ENCODE peak calls at places on chromosomes 11 and 22, in seven cellular contexts. One of them, this sample, is unnamed.

GRCh38 chr11:33893711-33894401 is 2.0 kb upstream of the LMO2 start:
- DNase-seq in lung: no peak
- DNase-seq in tibial artery: no peak
- DNase-seq in PC-3: no peak
- DNase-seq in astrocyte of the spinal cord: no peak
- DNase-seq in brain microvascular endothelial cell: peak
- DNase-seq in cardiac fibroblast: peak
- DNase-seq in this sample: peak

GRCh38 chr11:64358907-64359711 is at the start of gene RPS6KA4:
- DNase-seq in lung: no peak
- DNase-seq in tibial artery: peak
- DNase-seq in PC-3: peak
- DNase-seq in astrocyte of the spinal cord: peak
- DNase-seq in brain microvascular endothelial cell: peak
- DNase-seq in cardiac fibroblast: peak
- DNase-seq in this sample: peak

GRCh38 chr22:35582861-35583670 is 34.1 kb downstream of the MB start:
- DNase-seq in lung: peak
- DNase-seq in tibial artery: peak
- DNase-seq in PC-3: peak
- DNase-seq in astrocyte of the spinal cord: peak
- DNase-seq in brain microvascular endothelial cell: peak
- DNase-seq in cardiac fibroblast: peak
- DNase-seq in this sample: peak

GRCh38 chr11:63795066-63795465 is 18.2 kb upstream of the SPINDOC start:
- DNase-seq in lung: no peak
- DNase-seq in tibial artery: no peak
- DNase-seq in PC-3: no peak
- DNase-seq in astrocyte of the spinal cord: no peak
- DNase-seq in brain microvascular endothelial cell: no peak
- DNase-seq in cardiac fibroblast: no peak
- DNase-seq in this sample: no peak

GRCh38 chr11:4511267-4511666 is 28.8 kb downstream of the OR52K1 start:
- DNase-seq in lung: no peak
- DNase-seq in tibial artery: no peak
- DNase-seq in PC-3: no peak
- DNase-seq in astrocyte of the spinal cord: no peak
- DNase-seq in brain microvascular endothelial cell: no peak
- DNase-seq in cardiac fibroblast: no peak
- DNase-seq in this sample: no peak

GRCh38 chr22:46381142-46381541 is 45.6 kb downstream of the TRMU start:
- DNase-seq in lung: no peak
- DNase-seq in tibial artery: no peak
- DNase-seq in PC-3: no peak
- DNase-seq in astrocyte of the spinal cord: no peak
- DNase-seq in brain microvascular endothelial cell: no peak
- DNase-seq in cardiac fibroblast: no peak
- DNase-seq in this sample: no peak

GRCh38 chr11:123174196-123175183 is 20.6 kb downstream of the CLMP start:
- DNase-seq in lung: peak
- DNase-seq in tibial artery: peak
- DNase-seq in PC-3: peak
- DNase-seq in astrocyte of the spinal cord: peak
- DNase-seq in brain microvascular endothelial cell: peak
- DNase-seq in cardiac fibroblast: peak
- DNase-seq in this sample: peak

GRCh38 chr11:12224537-12224893 is 114.1 kb downstream of the MICAL2 start:
- DNase-seq in lung: peak
- DNase-seq in tibial artery: peak
- DNase-seq in PC-3: peak
- DNase-seq in astrocyte of the spinal cord: peak
- DNase-seq in brain microvascular endothelial cell: peak
- DNase-seq in cardiac fibroblast: peak
- DNase-seq in this sample: peak

GRCh38 chr11:502288-503178 is 4.5 kb downstream of the RNH1 start:
- DNase-seq in lung: no peak
- DNase-seq in tibial artery: no peak
- DNase-seq in PC-3: no peak
- DNase-seq in astrocyte of the spinal cord: no peak
- DNase-seq in brain microvascular endothelial cell: no peak
- DNase-seq in cardiac fibroblast: no peak
- DNase-seq in this sample: no peak

GRCh38 chr22:41052661-41053490 is 39.5 kb upstream of the EP300 start:
- DNase-seq in lung: no peak
- DNase-seq in tibial artery: no peak
- DNase-seq in PC-3: peak
- DNase-seq in astrocyte of the spinal cord: peak
- DNase-seq in brain microvascular endothelial cell: peak
- DNase-seq in cardiac fibroblast: peak
- DNase-seq in this sample: peak

GRCh38 chr11:3929689-3930088 is 74.2 kb downstream of the STIM1 start:
- DNase-seq in lung: no peak
- DNase-seq in tibial artery: no peak
- DNase-seq in PC-3: no peak
- DNase-seq in astrocyte of the spinal cord: no peak
- DNase-seq in brain microvascular endothelial cell: no peak
- DNase-seq in cardiac fibroblast: no peak
- DNase-seq in this sample: peak

GRCh38 chr11:22878039-22878438 is 17.8 kb upstream of the CCDC179 start:
- DNase-seq in lung: no peak
- DNase-seq in tibial artery: no peak
- DNase-seq in PC-3: no peak
- DNase-seq in astrocyte of the spinal cord: no peak
- DNase-seq in brain microvascular endothelial cell: no peak
- DNase-seq in cardiac fibroblast: no peak
- DNase-seq in this sample: no peak

GRCh38 chr22:30284172-30284571 is 5.1 kb downstream of the CASTOR1 start:
- DNase-seq in lung: no peak
- DNase-seq in tibial artery: no peak
- DNase-seq in PC-3: no peak
- DNase-seq in astrocyte of the spinal cord: no peak
- DNase-seq in brain microvascular endothelial cell: no peak
- DNase-seq in cardiac fibroblast: no peak
- DNase-seq in this sample: no peak

GRCh38 chr11:128933481-128934178 is 9.0 kb downstream of the TP53AIP1 start:
- DNase-seq in lung: no peak
- DNase-seq in tibial artery: no peak
- DNase-seq in PC-3: no peak
- DNase-seq in astrocyte of the spinal cord: no peak
- DNase-seq in brain microvascular endothelial cell: no peak
- DNase-seq in cardiac fibroblast: no peak
- DNase-seq in this sample: no peak
- TF ChIP-seq CTCF in lung: no peak
- TF ChIP-seq CTCF in tibial artery: no peak
- TF ChIP-seq CTCF in PC-3: no peak
- TF ChIP-seq CTCF in astrocyte of the spinal cord: no peak
- TF ChIP-seq CTCF in brain microvascular endothelial cell: no peak
- TF ChIP-seq CTCF in cardiac fibroblast: no peak
- TF ChIP-seq CTCF in this sample: no peak

DNA sequence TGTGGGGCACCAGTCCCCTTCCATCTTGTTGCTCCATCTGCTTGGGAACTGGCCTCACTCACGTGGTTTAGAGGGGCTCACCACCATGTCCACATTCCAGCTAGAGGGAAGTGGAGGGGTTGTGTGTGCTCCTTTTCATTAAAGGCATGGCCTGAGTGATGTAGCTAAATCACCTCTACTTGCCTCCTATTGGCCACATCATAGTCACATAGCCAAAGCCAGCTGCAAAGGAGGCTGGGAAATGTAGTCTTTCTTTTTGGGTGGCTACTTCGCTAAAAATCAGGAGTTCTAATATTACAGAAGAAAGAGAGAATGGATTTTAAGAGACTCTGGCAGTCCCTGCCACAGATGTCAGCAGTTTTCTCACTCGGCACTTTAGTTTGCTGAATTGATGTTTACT is 63.0 kb upstream of the ALX4 start:
- DNase-seq in lung: no peak
- DNase-seq in tibial artery: no peak
- DNase-seq in PC-3: no peak
- DNase-seq in astrocyte of the spinal cord: no peak
- DNase-seq in brain microvascular endothelial cell: no peak
- DNase-seq in cardiac fibroblast: no peak
- DNase-seq in this sample: peak
- H3K4me3 ChIP-seq in lung: no peak
- H3K4me3 ChIP-seq in tibial artery: no peak
- H3K4me3 ChIP-seq in PC-3: no peak
- H3K4me3 ChIP-seq in astrocyte of the spinal cord: no peak
- H3K4me3 ChIP-seq in brain microvascular endothelial cell: no peak
- H3K4me3 ChIP-seq in cardiac fibroblast: no peak
- H3K4me3 ChIP-seq in this sample: no peak

DNA sequence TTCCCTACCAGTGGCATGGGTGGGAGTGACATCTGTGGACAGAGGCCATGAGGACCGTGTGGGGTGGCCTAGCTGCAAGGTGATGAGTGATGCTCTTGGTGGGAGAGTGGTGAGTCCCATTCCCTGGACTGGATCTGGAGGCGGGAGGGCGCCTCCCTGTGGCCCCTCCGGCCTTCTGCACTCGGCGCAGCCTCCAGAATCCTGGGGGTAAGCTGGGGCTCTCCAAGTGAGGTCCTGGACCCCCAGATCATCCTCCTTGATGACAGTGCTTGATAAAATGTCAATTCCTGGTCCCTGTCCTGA is 32.3 kb upstream of the PRR5 start:
- DNase-seq in lung: no peak
- DNase-seq in tibial artery: no peak
- DNase-seq in PC-3: no peak
- DNase-seq in astrocyte of the spinal cord: no peak
- DNase-seq in brain microvascular endothelial cell: no peak
- DNase-seq in cardiac fibroblast: no peak
- DNase-seq in this sample: peak
- TF ChIP-seq CTCF in lung: no peak
- TF ChIP-seq CTCF in tibial artery: no peak
- TF ChIP-seq CTCF in PC-3: peak
- TF ChIP-seq CTCF in astrocyte of the spinal cord: peak
- TF ChIP-seq CTCF in brain microvascular endothelial cell: peak
- TF ChIP-seq CTCF in cardiac fibroblast: peak
- TF ChIP-seq CTCF in this sample: peak

GRCh38 chr22:50141891-50142363 is 28.6 kb upstream of the PANX2 start:
- DNase-seq in lung: no peak
- DNase-seq in tibial artery: no peak
- DNase-seq in PC-3: no peak
- DNase-seq in astrocyte of the spinal cord: no peak
- DNase-seq in brain microvascular endothelial cell: no peak
- DNase-seq in cardiac fibroblast: no peak
- DNase-seq in this sample: peak
- H3K4me3 ChIP-seq in lung: no peak
- H3K4me3 ChIP-seq in tibial artery: no peak
- H3K4me3 ChIP-seq in PC-3: no peak
- H3K4me3 ChIP-seq in astrocyte of the spinal cord: no peak
- H3K4me3 ChIP-seq in brain microvascular endothelial cell: no peak
- H3K4me3 ChIP-seq in cardiac fibroblast: no peak
- H3K4me3 ChIP-seq in this sample: no peak

GRCh38 chr22:22843848-22844247 is 43.8 kb upstream of the IGLL5 start:
- DNase-seq in lung: no peak
- DNase-seq in tibial artery: no peak
- DNase-seq in PC-3: no peak
- DNase-seq in astrocyte of the spinal cord: no peak
- DNase-seq in brain microvascular endothelial cell: no peak
- DNase-seq in cardiac fibroblast: no peak
- DNase-seq in this sample: no peak

GRCh38 chr22:22839570-22840314 is 47.9 kb upstream of the IGLL5 start:
- DNase-seq in lung: no peak
- DNase-seq in tibial artery: no peak
- DNase-seq in PC-3: no peak
- DNase-seq in astrocyte of the spinal cord: no peak
- DNase-seq in brain microvascular endothelial cell: no peak
- DNase-seq in cardiac fibroblast: no peak
- DNase-seq in this sample: no peak

GRCh38 chr22:22841598-22841997 is 46.0 kb upstream of the IGLL5 start:
- DNase-seq in lung: no peak
- DNase-seq in tibial artery: no peak
- DNase-seq in PC-3: no peak
- DNase-seq in astrocyte of the spinal cord: no peak
- DNase-seq in brain microvascular endothelial cell: no peak
- DNase-seq in cardiac fibroblast: no peak
- DNase-seq in this sample: no peak

GRCh38 chr22:22840778-22841177 is 46.8 kb upstream of the IGLL5 start:
- DNase-seq in lung: no peak
- DNase-seq in tibial artery: no peak
- DNase-seq in PC-3: no peak
- DNase-seq in astrocyte of the spinal cord: no peak
- DNase-seq in brain microvascular endothelial cell: no peak
- DNase-seq in cardiac fibroblast: no peak
- DNase-seq in this sample: no peak

GRCh38 chr22:22842085-22842484 is 45.5 kb upstream of the IGLL5 start:
- DNase-seq in lung: no peak
- DNase-seq in tibial artery: no peak
- DNase-seq in PC-3: no peak
- DNase-seq in astrocyte of the spinal cord: no peak
- DNase-seq in brain microvascular endothelial cell: no peak
- DNase-seq in cardiac fibroblast: no peak
- DNase-seq in this sample: no peak
- TF ChIP-seq CTCF in lung: no peak
- TF ChIP-seq CTCF in tibial artery: no peak
- TF ChIP-seq CTCF in PC-3: no peak
- TF ChIP-seq CTCF in astrocyte of the spinal cord: no peak
- TF ChIP-seq CTCF in brain microvascular endothelial cell: no peak
- TF ChIP-seq CTCF in cardiac fibroblast: no peak
- TF ChIP-seq CTCF in this sample: no peak

GRCh38 chr22:17234144-17234623 is 14.9 kb upstream of the ADA2 start:
- DNase-seq in lung: no peak
- DNase-seq in tibial artery: no peak
- DNase-seq in PC-3: no peak
- DNase-seq in astrocyte of the spinal cord: no peak
- DNase-seq in brain microvascular endothelial cell: no peak
- DNase-seq in cardiac fibroblast: peak
- DNase-seq in this sample: peak
- H3K4me3 ChIP-seq in lung: no peak
- H3K4me3 ChIP-seq in tibial artery: no peak
- H3K4me3 ChIP-seq in PC-3: no peak
- H3K4me3 ChIP-seq in astrocyte of the spinal cord: no peak
- H3K4me3 ChIP-seq in brain microvascular endothelial cell: no peak
- H3K4me3 ChIP-seq in cardiac fibroblast: no peak
- H3K4me3 ChIP-seq in this sample: no peak

GRCh38 chr11:111736191-111736590 is 30.0 kb downstream of the PPP2R1B start:
- DNase-seq in lung: no peak
- DNase-seq in tibial artery: peak
- DNase-seq in PC-3: no peak
- DNase-seq in astrocyte of the spinal cord: no peak
- DNase-seq in brain microvascular endothelial cell: peak
- DNase-seq in cardiac fibroblast: peak
- DNase-seq in this sample: peak

GRCh38 chr11:111733655-111734088 is 32.5 kb downstream of the PPP2R1B start:
- DNase-seq in lung: no peak
- DNase-seq in tibial artery: peak
- DNase-seq in PC-3: no peak
- DNase-seq in astrocyte of the spinal cord: peak
- DNase-seq in brain microvascular endothelial cell: no peak
- DNase-seq in cardiac fibroblast: no peak
- DNase-seq in this sample: no peak

GRCh38 chr11:111736621-111737055 is 29.6 kb downstream of the PPP2R1B start:
- DNase-seq in lung: no peak
- DNase-seq in tibial artery: no peak
- DNase-seq in PC-3: no peak
- DNase-seq in astrocyte of the spinal cord: no peak
- DNase-seq in brain microvascular endothelial cell: no peak
- DNase-seq in cardiac fibroblast: no peak
- DNase-seq in this sample: no peak

GRCh38 chr11:111734383-111735261 is 31.6 kb downstream of the PPP2R1B start:
- DNase-seq in lung: no peak
- DNase-seq in tibial artery: no peak
- DNase-seq in PC-3: no peak
- DNase-seq in astrocyte of the spinal cord: peak
- DNase-seq in brain microvascular endothelial cell: no peak
- DNase-seq in cardiac fibroblast: no peak
- DNase-seq in this sample: peak

GRCh38 chr11:111735262-111736116 is 30.7 kb downstream of the PPP2R1B start:
- DNase-seq in lung: peak
- DNase-seq in tibial artery: peak
- DNase-seq in PC-3: peak
- DNase-seq in astrocyte of the spinal cord: peak
- DNase-seq in brain microvascular endothelial cell: peak
- DNase-seq in cardiac fibroblast: peak
- DNase-seq in this sample: peak
- TF ChIP-seq CTCF in lung: no peak
- TF ChIP-seq CTCF in tibial artery: no peak
- TF ChIP-seq CTCF in PC-3: peak
- TF ChIP-seq CTCF in astrocyte of the spinal cord: no peak
- TF ChIP-seq CTCF in brain microvascular endothelial cell: no peak
- TF ChIP-seq CTCF in cardiac fibroblast: no peak
- TF ChIP-seq CTCF in this sample: peak

This sample was measured in choroid plexus epithelial cell.